ENCODE peak calls at places on chromosomes 11 and 22, in seven cellular contexts. O is HCT116, A is stomach, E is A549, S is IMR-90, W is NB4, F is ovary. B is an unnamed sample.

GRCh38 chr22:45968003-45968650 is 8.8 kb downstream of the WNT7B start:
- DNase-seq in O (no peak), A (no peak), E (no peak), S (peak; percentile 66), W (no peak), F (no peak), B (no peak)

GRCh38 chr11:132681971-132682370 is 850.3 kb downstream of the OPCML start:
- DNase-seq in O (no peak), A (no peak), E (no peak), S (no peak), W (no peak), F (no peak), B (no peak)

GRCh38 chr22:39237276-39238123 is 7.3 kb downstream of the PDGFB start:
- DNase-seq in O (no peak), A (peak; percentile 54), E (no peak), S (no peak), W (peak; percentile 48), F (no peak), B (no peak)

GRCh38 chr11:124751741-124752470 is at the start of gene VSIG2:
- DNase-seq in O (no peak), A (peak; percentile 86), E (no peak), S (no peak), W (no peak), F (no peak), B (no peak)

GRCh38 chr11:28673687-28674431 is 565.7 kb downstream of the METTL15 start:
- DNase-seq in O (peak; percentile 54), A (no peak), E (no peak), S (peak; percentile 13), W (no peak), F (no peak), B (no peak)

GRCh38 chr11:112363527-112363926 is 102.9 kb upstream of the PLET1 start:
- DNase-seq in O (no peak), A (no peak), E (no peak), S (peak; percentile 60), W (no peak), F (no peak), B (no peak)

GRCh38 chr11:44949160-44950035 is 1.3 kb downstream of the TP53I11 start:
- DNase-seq in O (no peak), A (no peak), E (peak; percentile 58), S (peak; percentile 42), W (peak; percentile 78), F (no peak), B (peak; percentile 75)

GRCh38 chr11:68471360-68472340 is 11.1 kb downstream of the PPP6R3 start:
- DNase-seq in O (no peak), A (no peak), E (no peak), S (peak; percentile 29), W (peak; percentile 90), F (no peak), B (no peak)

GRCh38 chr11:42315846-42316245 is 856.4 kb upstream of the LRRC4C start:
- DNase-seq in O (no peak), A (no peak), E (no peak), S (no peak), W (no peak), F (no peak), B (no peak)

GRCh38 chr11:111944651-111945051 is 7.5 kb downstream of the DIXDC1 start:
- DNase-seq in O (no peak), A (no peak), E (no peak), S (peak; percentile 83), W (no peak), F (no peak), B (no peak)

GRCh38 chr11:10669258-10670033 is 24.1 kb downstream of the IRAG1 start:
- DNase-seq in O (no peak), A (no peak), E (no peak), S (peak; percentile 76), W (no peak), F (no peak), B (no peak)

GRCh38 chr22:50252081-50253045 is 1.3 kb upstream of the HDAC10 start:
- DNase-seq in O (no peak), A (peak; percentile 84), E (no peak), S (peak; percentile 52), W (peak; percentile 78), F (peak; percentile 71), B (peak; percentile 84)

GRCh38 chr11:43738600-43739409 is 58.3 kb downstream of the HSD17B12 start:
- DNase-seq in O (peak; percentile 2), A (no peak), E (no peak), S (peak; percentile 90), W (peak; percentile 74), F (no peak), B (no peak)

GRCh38 chr11:103420593-103420992 is 311.4 kb downstream of the DYNC2H1 start:
- DNase-seq in O (no peak), A (no peak), E (no peak), S (peak; percentile 81), W (no peak), F (no peak), B (no peak)

GRCh38 chr11:65262381-65262680 is 569 bp downstream of the POLA2 start:
- DNase-seq in O (no peak), A (peak; percentile 55), E (no peak), S (no peak), W (no peak), F (peak; percentile 54), B (no peak)

GRCh38 chr22:40175571-40176105 is 2.1 kb upstream of the TNRC6B start:
- DNase-seq in O (no peak), A (no peak), E (no peak), S (no peak), W (no peak), F (no peak), B (no peak)

GRCh38 chr22:36773935-36774334 is 2.0 kb downstream of the IFT27 start:
- DNase-seq in O (no peak), A (no peak), E (peak; percentile 35), S (peak; percentile 49), W (peak; percentile 55), F (no peak), B (no peak)

GRCh38 chr22:36775589-36775965 is 342 bp downstream of the IFT27 start:
- DNase-seq in O (no peak), A (peak; percentile 44), E (no peak), S (peak; percentile 5), W (no peak), F (peak; percentile 39), B (peak; percentile 66)

GRCh38 chr22:36775966-36776669 is at the start of gene IFT27:
- DNase-seq in O (peak; percentile 100), A (peak; percentile 99), E (peak; percentile 97), S (peak; percentile 100), W (peak; percentile 97), F (peak; percentile 99), B (peak; percentile 94)

GRCh38 chr22:36778020-36778419 is 2.1 kb upstream of the IFT27 start:
- DNase-seq in O (no peak), A (no peak), E (no peak), S (no peak), W (no peak), F (no peak), B (no peak)

GRCh38 chr22:36776722-36777121 is 803 bp upstream of the IFT27 start:
- DNase-seq in O (no peak), A (no peak), E (no peak), S (no peak), W (no peak), F (no peak), B (no peak)
- H3K4me3 ChIP-seq in O (peak overlapping the region; percentile 96), A (peak overlapping the region; percentile 28), E (peak overlapping the region; percentile 26), S (peak overlapping the region; percentile 10), W (peak overlapping the region; percentile 1), F (peak overlapping the region; percentile 31), B (peak overlapping the region; percentile 36)

DNA sequence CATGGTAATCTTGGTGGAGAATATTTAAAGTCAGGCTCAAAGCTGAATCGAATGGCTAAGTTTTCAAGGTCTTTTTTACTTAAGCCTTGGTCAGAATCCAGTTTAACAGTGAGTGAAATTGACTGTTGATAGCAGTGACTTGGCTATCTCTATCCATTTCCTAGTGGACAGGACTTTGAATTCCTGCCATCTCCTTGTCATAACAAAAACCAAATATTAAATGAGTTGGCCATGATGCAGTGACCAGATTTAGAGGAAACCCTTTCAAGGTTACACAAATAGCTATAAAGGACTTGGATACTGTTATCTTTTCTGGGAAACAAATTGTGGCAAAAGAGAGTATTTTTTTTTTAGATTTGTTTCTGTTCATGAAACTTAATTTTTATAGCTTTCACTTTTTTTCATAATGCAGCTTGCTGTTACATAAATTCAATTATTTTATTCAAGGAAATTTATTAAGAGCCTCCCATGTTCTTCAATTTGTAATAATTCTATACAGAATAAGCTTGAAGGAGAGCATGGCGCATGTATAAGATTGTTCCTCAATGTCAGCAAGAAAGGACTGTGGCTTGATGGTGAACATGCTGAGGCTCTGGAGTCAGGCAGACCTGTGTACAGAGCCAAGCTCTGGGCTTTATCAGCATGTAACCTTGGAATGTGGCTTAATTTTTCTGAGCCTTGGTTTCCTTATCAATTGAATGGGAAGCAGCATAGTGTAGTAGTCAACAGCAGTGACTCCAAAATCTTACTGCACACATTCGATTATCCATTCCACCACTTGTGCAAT is 92.2 kb downstream of the JRKL start:
- DNase-seq in O (no peak), A (no peak), E (no peak), S (no peak), W (no peak), F (no peak), B (no peak)
- TF ChIP-seq POLR2A in O (no peak), A (no peak), E (no peak), S (no peak), W (no peak), F (no peak), B (no peak)

GRCh38 chr11:67023957-67024353 is 1.0 kb downstream of the SYT12 start:
- DNase-seq in O (no peak), A (no peak), E (no peak), S (no peak), W (no peak), F (no peak), B (no peak)
- H3K4me3 ChIP-seq in O (peak overlapping the region; percentile 34), A (peak overlapping the region; percentile 49), E (peak overlapping the region; percentile 66), S (no peak overlapping the region), W (no peak overlapping the region), F (no peak overlapping the region), B (no peak overlapping the region)

GRCh38 chr22:31490496-31490925 is 869 bp upstream of the EIF4ENIF1 start:
- DNase-seq in O (peak; percentile 22), A (peak; percentile 53), E (peak; percentile 37), S (peak; percentile 79), W (peak; percentile 98), F (no peak), B (peak; percentile 47)
- TF ChIP-seq POLR2A in O (no peak), A (no peak), E (no peak), S (no peak), W (no peak), F (no peak), B (no peak)

DNA sequence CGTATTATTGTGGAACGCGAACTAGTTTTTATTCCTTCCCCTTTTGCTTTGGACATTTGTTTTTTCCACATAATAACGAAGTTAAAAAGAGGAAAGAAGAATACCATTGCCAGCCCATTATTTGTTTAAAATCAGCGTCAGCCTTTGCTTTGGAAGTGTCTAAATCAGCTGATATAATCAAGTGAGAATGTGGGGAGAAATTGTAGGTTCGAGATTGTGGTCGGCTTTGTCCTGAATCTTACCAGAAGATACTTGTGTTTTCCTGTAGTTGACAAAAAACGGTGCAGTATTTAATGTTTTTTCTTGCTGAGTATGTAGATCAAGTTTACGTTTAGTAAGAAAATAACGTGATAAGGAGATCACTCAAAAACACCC is 935 bp downstream of the ZNF143 start:
- DNase-seq in O (no peak), A (no peak), E (peak; percentile 13), S (peak; percentile 15), W (peak; percentile 26), F (no peak), B (no peak)
- H3K4me3 ChIP-seq in O (peak overlapping the region; percentile 69), A (peak overlapping the region; percentile 72), E (peak overlapping the region; percentile 83), S (peak overlapping the region; percentile 55), W (peak overlapping the region; percentile 73), F (peak overlapping the region; percentile 95), B (peak overlapping the region; percentile 97)